ENCODE peak calls at places on chromosomes 16 and 17, in six cellular contexts. L is KG1; S is GDM1; X is stimulated activated CD4-positive, alpha-beta T cell treated with anti-CD3 and anti-CD28 coated beads, Interleukin-1b, Interleukin-23, amount 100 ng/mL, for 1 hour; F is C1 segment of cervical spinal cord; T is cardiac fibroblast. I is an unnamed sample.

GRCh38 chr16:4523686-4524085 is 14.9 kb downstream of the CDIP1 start:
- DNase-seq in L (no peak), T (no peak), S (no peak), X (no peak), F (no peak), I (no peak)

GRCh38 chr17:83079766-83080616 is 582 bp downstream of the METRNL start:
- DNase-seq in L (no peak), X (no peak), S (no peak), F (no peak), T (no peak), I (no peak)

GRCh38 chr16:62829615-62830014 is 793.4 kb upstream of the CDH8 start:
- DNase-seq in F (no peak), L (no peak), T (no peak), S (no peak), X (no peak), I (no peak)

GRCh38 chr17:36980281-36980761 is 31.6 kb downstream of the AATF start:
- DNase-seq in F (no peak), L (no peak), S (no peak), X (no peak), T (peak; percentile 65), I (no peak)

GRCh38 chr16:14388243-14388642 is 241.8 kb downstream of the PARN start:
- DNase-seq in X (no peak), S (no peak), L (no peak), T (no peak), F (no peak), I (no peak)

GRCh38 chr17:27446569-27447301 is 9.5 kb upstream of the KSR1 start:
- DNase-seq in S (no peak), L (no peak), F (no peak), T (peak; percentile 99), X (no peak), I (no peak)

GRCh38 chr16:88352261-88353200 is 30.2 kb upstream of the ZNF469 start:
- DNase-seq in T (peak; percentile 14), S (no peak), X (no peak), F (no peak), L (no peak), I (no peak)

GRCh38 chr17:17822189-17822978 is 14.4 kb downstream of the SREBF1 start:
- DNase-seq in X (no peak), T (peak; percentile 91), L (no peak), F (no peak), S (no peak), I (peak; percentile 86)

GRCh38 chr17:19533718-19534561 is at the start of gene SLC47A1:
- DNase-seq in T (peak; percentile 36), X (no peak), L (no peak), S (no peak), F (no peak), I (no peak)